ENCODE peak calls at places on chromosome X, in seven cellular contexts. One of them, this sample, is unnamed.

GRCh38 chrX:124406294-124407013 is 60.1 kb downstream of the SH2D1A start:
- DNase-seq in CD8-positive, alpha-beta T cell: peak
- DNase-seq in Right ventricle myocardium superior: no peak
- DNase-seq in activated naive CD4-positive, alpha-beta T cell treated with anti-CD3 and anti-CD28 coated beads, Interleukin-2, amount 50 U/mL, for 72 hours: peak
- DNase-seq in T follicular helper cell: peak
- DNase-seq in psoas muscle: no peak
- DNase-seq in T-cell: peak
- DNase-seq in this sample: peak

GRCh38 chrX:135328421-135329005 is 19.2 kb downstream of the ETDC start:
- DNase-seq in activated naive CD4-positive, alpha-beta T cell treated with anti-CD3 and anti-CD28 coated beads, Interleukin-2, amount 50 U/mL, for 72 hours: no peak
- DNase-seq in psoas muscle: no peak
- DNase-seq in Right ventricle myocardium superior: no peak
- DNase-seq in T-cell: no peak
- DNase-seq in T follicular helper cell: no peak
- DNase-seq in CD8-positive, alpha-beta T cell: no peak
- DNase-seq in this sample: no peak

GRCh38 chrX:127879585-127879984 is 172.6 kb downstream of the ACTRT1 start:
- DNase-seq in psoas muscle: no peak
- DNase-seq in CD8-positive, alpha-beta T cell: no peak
- DNase-seq in T-cell: no peak
- DNase-seq in activated naive CD4-positive, alpha-beta T cell treated with anti-CD3 and anti-CD28 coated beads, Interleukin-2, amount 50 U/mL, for 72 hours: no peak
- DNase-seq in Right ventricle myocardium superior: no peak
- DNase-seq in T follicular helper cell: no peak
- DNase-seq in this sample: no peak

GRCh38 chrX:125295337-125295736 is 24.3 kb upstream of the TEX13C start:
- DNase-seq in T follicular helper cell: no peak
- DNase-seq in Right ventricle myocardium superior: no peak
- DNase-seq in psoas muscle: no peak
- DNase-seq in CD8-positive, alpha-beta T cell: no peak
- DNase-seq in activated naive CD4-positive, alpha-beta T cell treated with anti-CD3 and anti-CD28 coated beads, Interleukin-2, amount 50 U/mL, for 72 hours: no peak
- DNase-seq in T-cell: no peak
- DNase-seq in this sample: no peak

GRCh38 chrX:7514871-7515599 is 327.9 kb upstream of the VCX start:
- DNase-seq in T-cell: no peak
- DNase-seq in psoas muscle: no peak
- DNase-seq in CD8-positive, alpha-beta T cell: no peak
- DNase-seq in T follicular helper cell: no peak
- DNase-seq in Right ventricle myocardium superior: no peak
- DNase-seq in activated naive CD4-positive, alpha-beta T cell treated with anti-CD3 and anti-CD28 coated beads, Interleukin-2, amount 50 U/mL, for 72 hours: no peak
- DNase-seq in this sample: no peak

GRCh38 chrX:71118032-71118984 is at the start of gene MED12:
- DNase-seq in T follicular helper cell: peak
- DNase-seq in Right ventricle myocardium superior: peak
- DNase-seq in psoas muscle: peak
- DNase-seq in activated naive CD4-positive, alpha-beta T cell treated with anti-CD3 and anti-CD28 coated beads, Interleukin-2, amount 50 U/mL, for 72 hours: peak
- DNase-seq in T-cell: peak
- DNase-seq in CD8-positive, alpha-beta T cell: peak
- DNase-seq in this sample: peak

GRCh38 chrX:50691820-50692219 is 122.2 kb downstream of the SHROOM4 start:
- DNase-seq in psoas muscle: no peak
- DNase-seq in Right ventricle myocardium superior: no peak
- DNase-seq in T follicular helper cell: no peak
- DNase-seq in T-cell: peak
- DNase-seq in CD8-positive, alpha-beta T cell: no peak
- DNase-seq in activated naive CD4-positive, alpha-beta T cell treated with anti-CD3 and anti-CD28 coated beads, Interleukin-2, amount 50 U/mL, for 72 hours: no peak
- DNase-seq in this sample: peak

GRCh38 chrX:136933617-136934145 is 53.2 kb upstream of the RBMX start:
- DNase-seq in T-cell: no peak
- DNase-seq in Right ventricle myocardium superior: no peak
- DNase-seq in activated naive CD4-positive, alpha-beta T cell treated with anti-CD3 and anti-CD28 coated beads, Interleukin-2, amount 50 U/mL, for 72 hours: no peak
- DNase-seq in T follicular helper cell: no peak
- DNase-seq in CD8-positive, alpha-beta T cell: no peak
- DNase-seq in psoas muscle: no peak
- DNase-seq in this sample: no peak

GRCh38 chrX:123222920-123223319 is 38.8 kb downstream of the GRIA3 start:
- DNase-seq in T-cell: no peak
- DNase-seq in CD8-positive, alpha-beta T cell: no peak
- DNase-seq in activated naive CD4-positive, alpha-beta T cell treated with anti-CD3 and anti-CD28 coated beads, Interleukin-2, amount 50 U/mL, for 72 hours: no peak
- DNase-seq in T follicular helper cell: no peak
- DNase-seq in Right ventricle myocardium superior: no peak
- DNase-seq in psoas muscle: no peak
- DNase-seq in this sample: no peak

GRCh38 chrX:119880552-119881437 is 9.2 kb downstream of the NDUFA1 start:
- DNase-seq in Right ventricle myocardium superior: no peak
- DNase-seq in T follicular helper cell: no peak
- DNase-seq in CD8-positive, alpha-beta T cell: no peak
- DNase-seq in activated naive CD4-positive, alpha-beta T cell treated with anti-CD3 and anti-CD28 coated beads, Interleukin-2, amount 50 U/mL, for 72 hours: no peak
- DNase-seq in psoas muscle: no peak
- DNase-seq in T-cell: peak
- DNase-seq in this sample: peak

GRCh38 chrX:1361275-1361674 is 24.7 kb downstream of the IL3RA start:
- DNase-seq in Right ventricle myocardium superior: no peak
- DNase-seq in CD8-positive, alpha-beta T cell: no peak
- DNase-seq in T follicular helper cell: no peak
- DNase-seq in T-cell: no peak
- DNase-seq in psoas muscle: peak
- DNase-seq in activated naive CD4-positive, alpha-beta T cell treated with anti-CD3 and anti-CD28 coated beads, Interleukin-2, amount 50 U/mL, for 72 hours: no peak
- DNase-seq in this sample: no peak

GRCh38 chrX:118807151-118808017 is 16.2 kb upstream of the ZCCHC12 start:
- DNase-seq in T-cell: peak
- DNase-seq in CD8-positive, alpha-beta T cell: no peak
- DNase-seq in activated naive CD4-positive, alpha-beta T cell treated with anti-CD3 and anti-CD28 coated beads, Interleukin-2, amount 50 U/mL, for 72 hours: no peak
- DNase-seq in T follicular helper cell: peak
- DNase-seq in psoas muscle: peak
- DNase-seq in Right ventricle myocardium superior: no peak
- DNase-seq in this sample: peak

GRCh38 chrX:378443-378842 is 8.3 kb downstream of the PPP2R3B start:
- DNase-seq in psoas muscle: peak
- DNase-seq in activated naive CD4-positive, alpha-beta T cell treated with anti-CD3 and anti-CD28 coated beads, Interleukin-2, amount 50 U/mL, for 72 hours: no peak
- DNase-seq in CD8-positive, alpha-beta T cell: no peak
- DNase-seq in Right ventricle myocardium superior: peak
- DNase-seq in T-cell: peak
- DNase-seq in T follicular helper cell: no peak
- DNase-seq in this sample: no peak

GRCh38 chrX:135977611-135978010 is 3.8 kb upstream of the MMGT1 start:
- DNase-seq in T-cell: no peak
- DNase-seq in T follicular helper cell: no peak
- DNase-seq in CD8-positive, alpha-beta T cell: no peak
- DNase-seq in activated naive CD4-positive, alpha-beta T cell treated with anti-CD3 and anti-CD28 coated beads, Interleukin-2, amount 50 U/mL, for 72 hours: no peak
- DNase-seq in psoas muscle: no peak
- DNase-seq in Right ventricle myocardium superior: no peak
- DNase-seq in this sample: no peak

GRCh38 chrX:151825927-151826471 is 86.7 kb upstream of the MAGEA4 start:
- DNase-seq in activated naive CD4-positive, alpha-beta T cell treated with anti-CD3 and anti-CD28 coated beads, Interleukin-2, amount 50 U/mL, for 72 hours: no peak
- DNase-seq in T follicular helper cell: no peak
- DNase-seq in psoas muscle: no peak
- DNase-seq in T-cell: no peak
- DNase-seq in Right ventricle myocardium superior: no peak
- DNase-seq in CD8-positive, alpha-beta T cell: no peak
- DNase-seq in this sample: no peak

GRCh38 chrX:133402042-133402453 is 13.2 kb downstream of the GPC4 start:
- DNase-seq in T follicular helper cell: no peak
- DNase-seq in Right ventricle myocardium superior: no peak
- DNase-seq in T-cell: no peak
- DNase-seq in psoas muscle: no peak
- DNase-seq in CD8-positive, alpha-beta T cell: no peak
- DNase-seq in activated naive CD4-positive, alpha-beta T cell treated with anti-CD3 and anti-CD28 coated beads, Interleukin-2, amount 50 U/mL, for 72 hours: no peak
- DNase-seq in this sample: no peak

GRCh38 chrX:107429090-107429489 is 20.4 kb upstream of the FRMPD3 start:
- DNase-seq in Right ventricle myocardium superior: no peak
- DNase-seq in psoas muscle: no peak
- DNase-seq in CD8-positive, alpha-beta T cell: no peak
- DNase-seq in T follicular helper cell: no peak
- DNase-seq in activated naive CD4-positive, alpha-beta T cell treated with anti-CD3 and anti-CD28 coated beads, Interleukin-2, amount 50 U/mL, for 72 hours: no peak
- DNase-seq in T-cell: no peak
- DNase-seq in this sample: peak

GRCh38 chrX:115232933-115233496 is 881 bp downstream of the LRCH2 start:
- DNase-seq in CD8-positive, alpha-beta T cell: no peak
- DNase-seq in activated naive CD4-positive, alpha-beta T cell treated with anti-CD3 and anti-CD28 coated beads, Interleukin-2, amount 50 U/mL, for 72 hours: no peak
- DNase-seq in Right ventricle myocardium superior: no peak
- DNase-seq in T-cell: no peak
- DNase-seq in psoas muscle: no peak
- DNase-seq in T follicular helper cell: no peak
- DNase-seq in this sample: no peak

GRCh38 chrX:10722804-10723364 is 102.5 kb upstream of the MID1 start:
- DNase-seq in Right ventricle myocardium superior: no peak
- DNase-seq in T-cell: peak
- DNase-seq in CD8-positive, alpha-beta T cell: no peak
- DNase-seq in activated naive CD4-positive, alpha-beta T cell treated with anti-CD3 and anti-CD28 coated beads, Interleukin-2, amount 50 U/mL, for 72 hours: no peak
- DNase-seq in T follicular helper cell: peak
- DNase-seq in psoas muscle: no peak
- DNase-seq in this sample: peak

GRCh38 chrX:96182366-96182765 is 502.3 kb upstream of the DIAPH2 start:
- DNase-seq in Right ventricle myocardium superior: no peak
- DNase-seq in activated naive CD4-positive, alpha-beta T cell treated with anti-CD3 and anti-CD28 coated beads, Interleukin-2, amount 50 U/mL, for 72 hours: no peak
- DNase-seq in CD8-positive, alpha-beta T cell: no peak
- DNase-seq in psoas muscle: no peak
- DNase-seq in T-cell: no peak
- DNase-seq in T follicular helper cell: no peak
- DNase-seq in this sample: no peak

GRCh38 chrX:47311857-47312774 is 58.3 kb upstream of the ZNF157 start:
- DNase-seq in T-cell: peak
- DNase-seq in Right ventricle myocardium superior: peak
- DNase-seq in CD8-positive, alpha-beta T cell: peak
- DNase-seq in psoas muscle: no peak
- DNase-seq in activated naive CD4-positive, alpha-beta T cell treated with anti-CD3 and anti-CD28 coated beads, Interleukin-2, amount 50 U/mL, for 72 hours: peak
- DNase-seq in T follicular helper cell: peak
- DNase-seq in this sample: peak

GRCh38 chrX:105302246-105302645 is 81.8 kb upstream of the TEX13A start:
- DNase-seq in psoas muscle: no peak
- DNase-seq in T follicular helper cell: no peak
- DNase-seq in Right ventricle myocardium superior: no peak
- DNase-seq in T-cell: no peak
- DNase-seq in CD8-positive, alpha-beta T cell: no peak
- DNase-seq in activated naive CD4-positive, alpha-beta T cell treated with anti-CD3 and anti-CD28 coated beads, Interleukin-2, amount 50 U/mL, for 72 hours: no peak
- DNase-seq in this sample: no peak

GRCh38 chrX:45710081-45710801 is 509.6 kb upstream of the DIPK2B start:
- DNase-seq in psoas muscle: no peak
- DNase-seq in Right ventricle myocardium superior: no peak
- DNase-seq in activated naive CD4-positive, alpha-beta T cell treated with anti-CD3 and anti-CD28 coated beads, Interleukin-2, amount 50 U/mL, for 72 hours: peak
- DNase-seq in T-cell: no peak
- DNase-seq in CD8-positive, alpha-beta T cell: no peak
- DNase-seq in T follicular helper cell: no peak
- DNase-seq in this sample: no peak

GRCh38 chrX:29687687-29688086 is 527.7 kb upstream of the MAGEB2 start:
- DNase-seq in activated naive CD4-positive, alpha-beta T cell treated with anti-CD3 and anti-CD28 coated beads, Interleukin-2, amount 50 U/mL, for 72 hours: no peak
- DNase-seq in psoas muscle: no peak
- DNase-seq in Right ventricle myocardium superior: no peak
- DNase-seq in T follicular helper cell: no peak
- DNase-seq in T-cell: no peak
- DNase-seq in CD8-positive, alpha-beta T cell: no peak
- DNase-seq in this sample: no peak

GRCh38 chrX:40908026-40908425 is 172.7 kb upstream of the MED14 start:
- DNase-seq in CD8-positive, alpha-beta T cell: no peak
- DNase-seq in Right ventricle myocardium superior: no peak
- DNase-seq in T follicular helper cell: no peak
- DNase-seq in T-cell: no peak
- DNase-seq in psoas muscle: no peak
- DNase-seq in activated naive CD4-positive, alpha-beta T cell treated with anti-CD3 and anti-CD28 coated beads, Interleukin-2, amount 50 U/mL, for 72 hours: no peak
- DNase-seq in this sample: no peak

GRCh38 chrX:10390187-10390586 is 230.2 kb downstream of the MID1 start:
- DNase-seq in Right ventricle myocardium superior: no peak
- DNase-seq in CD8-positive, alpha-beta T cell: no peak
- DNase-seq in activated naive CD4-positive, alpha-beta T cell treated with anti-CD3 and anti-CD28 coated beads, Interleukin-2, amount 50 U/mL, for 72 hours: no peak
- DNase-seq in T-cell: no peak
- DNase-seq in psoas muscle: no peak
- DNase-seq in T follicular helper cell: no peak
- DNase-seq in this sample: no peak

GRCh38 chrX:22220941-22221340 is 51.8 kb upstream of the CBLL2 start:
- DNase-seq in Right ventricle myocardium superior: no peak
- DNase-seq in psoas muscle: no peak
- DNase-seq in T-cell: no peak
- DNase-seq in CD8-positive, alpha-beta T cell: no peak
- DNase-seq in T follicular helper cell: no peak
- DNase-seq in activated naive CD4-positive, alpha-beta T cell treated with anti-CD3 and anti-CD28 coated beads, Interleukin-2, amount 50 U/mL, for 72 hours: no peak
- DNase-seq in this sample: no peak

GRCh38 chrX:134999469-134999868 is 8.7 kb downstream of the SMIM10 start:
- DNase-seq in T follicular helper cell: no peak
- DNase-seq in CD8-positive, alpha-beta T cell: no peak
- DNase-seq in psoas muscle: no peak
- DNase-seq in activated naive CD4-positive, alpha-beta T cell treated with anti-CD3 and anti-CD28 coated beads, Interleukin-2, amount 50 U/mL, for 72 hours: no peak
- DNase-seq in Right ventricle myocardium superior: no peak
- DNase-seq in T-cell: no peak
- DNase-seq in this sample: peak

GRCh38 chrX:140710710-140711109 is 1.2 kb downstream of the LINC00632 start:
- DNase-seq in psoas muscle: no peak
- DNase-seq in T-cell: no peak
- DNase-seq in activated naive CD4-positive, alpha-beta T cell treated with anti-CD3 and anti-CD28 coated beads, Interleukin-2, amount 50 U/mL, for 72 hours: no peak
- DNase-seq in T follicular helper cell: no peak
- DNase-seq in CD8-positive, alpha-beta T cell: no peak
- DNase-seq in Right ventricle myocardium superior: no peak
- DNase-seq in this sample: no peak

GRCh38 chrX:57918750-57919436 is 8.6 kb upstream of the ZXDA start:
- DNase-seq in CD8-positive, alpha-beta T cell: no peak
- DNase-seq in T follicular helper cell: no peak
- DNase-seq in Right ventricle myocardium superior: peak
- DNase-seq in T-cell: peak
- DNase-seq in psoas muscle: no peak
- DNase-seq in activated naive CD4-positive, alpha-beta T cell treated with anti-CD3 and anti-CD28 coated beads, Interleukin-2, amount 50 U/mL, for 72 hours: no peak
- DNase-seq in this sample: peak

GRCh38 chrX:72029473-72030411 is 102.0 kb downstream of the RTL5 start:
- DNase-seq in activated naive CD4-positive, alpha-beta T cell treated with anti-CD3 and anti-CD28 coated beads, Interleukin-2, amount 50 U/mL, for 72 hours: no peak
- DNase-seq in CD8-positive, alpha-beta T cell: no peak
- DNase-seq in Right ventricle myocardium superior: no peak
- DNase-seq in T-cell: no peak
- DNase-seq in psoas muscle: no peak
- DNase-seq in T follicular helper cell: no peak
- DNase-seq in this sample: peak

GRCh38 chrX:9730752-9731151 is 34.9 kb downstream of the GPR143 start:
- DNase-seq in CD8-positive, alpha-beta T cell: no peak
- DNase-seq in Right ventricle myocardium superior: no peak
- DNase-seq in activated naive CD4-positive, alpha-beta T cell treated with anti-CD3 and anti-CD28 coated beads, Interleukin-2, amount 50 U/mL, for 72 hours: no peak
- DNase-seq in T-cell: no peak
- DNase-seq in T follicular helper cell: no peak
- DNase-seq in psoas muscle: no peak
- DNase-seq in this sample: no peak

This sample was measured in small intestine.